ENCODE peak calls at places on chromosomes 11 and 22, in six cellular contexts. U is SK-N-SH; R is body of pancreas; W is effector memory CD4-positive, alpha-beta T cell; X is RWPE1; A is GM23248. Q is an unnamed sample.

GRCh38 chr11:110710520-110711381 is 1.5 kb downstream of the ARHGAP20 start:
- DNase-seq in X (peak), A (peak), R (peak), W (no peak), U (peak), Q (no peak)

GRCh38 chr22:27670701-27671412 is 130.7 kb downstream of the MN1 start:
- DNase-seq in X (no peak), R (peak), A (peak), W (no peak), U (no peak), Q (peak)

GRCh38 chr11:46718155-46719019 is 626 bp upstream of the F2 start:
- DNase-seq in R (peak), X (no peak), A (no peak), U (no peak), W (no peak), Q (no peak)

GRCh38 chr11:122305018-122305417 is 189.0 kb upstream of the BLID start:
- DNase-seq in U (no peak), A (no peak), X (no peak), R (no peak), W (no peak), Q (no peak)

GRCh38 chr22:39349506-39349966 is 255 bp upstream of the SYNGR1 start:
- DNase-seq in W (no peak), A (peak), R (peak), X (no peak), U (peak), Q (no peak)

GRCh38 chr11:113806403-113806802 is 26.8 kb downstream of the CLDN25 start:
- DNase-seq in A (peak), X (no peak), W (no peak), R (no peak), U (peak), Q (no peak)

GRCh38 chr11:46065681-46066080 is 55.6 kb downstream of the PHF21A start:
- DNase-seq in W (no peak), X (no peak), R (no peak), A (no peak), U (no peak), Q (no peak)

GRCh38 chr11:3861698-3862097 is 6.2 kb downstream of the STIM1 start:
- DNase-seq in W (no peak), U (no peak), A (no peak), R (no peak), X (no peak), Q (no peak)

GRCh38 chr11:19711911-19712280 is 741 bp upstream of the NAV2 start:
- DNase-seq in X (no peak), A (peak), U (no peak), R (no peak), W (no peak), Q (no peak)

GRCh38 chr22:40855960-40856512 is 403 bp downstream of the ST13 start:
- DNase-seq in R (peak), U (peak), A (peak), W (no peak), X (peak), Q (no peak)

GRCh38 chr11:65789230-65790103 is 2.6 kb downstream of the OVOL1 start:
- DNase-seq in A (no peak), W (no peak), U (peak), R (no peak), X (no peak), Q (no peak)

GRCh38 chr22:30422481-30423295 is 2.9 kb upstream of the MTFP1 start:
- DNase-seq in X (peak), W (peak), R (peak), U (no peak), A (peak), Q (peak)

GRCh38 chr22:35930933-35931332 is 97.7 kb downstream of the RBFOX2 start:
- DNase-seq in R (peak), X (peak), W (no peak), A (peak), U (peak), Q (no peak)

GRCh38 chr11:106642331-106642730 is 375.9 kb downstream of the GUCY1A2 start:
- DNase-seq in A (no peak), W (no peak), R (no peak), X (no peak), U (no peak), Q (no peak)

GRCh38 chr11:78171951-78172350 is 16.5 kb downstream of the KCTD21 start:
- DNase-seq in R (no peak), W (no peak), U (no peak), X (no peak), A (no peak), Q (no peak)

GRCh38 chr22:17198188-17199130 is 20.8 kb downstream of the ADA2 start:
- DNase-seq in W (no peak), A (peak), X (no peak), R (no peak), U (no peak), Q (no peak)

DNA sequence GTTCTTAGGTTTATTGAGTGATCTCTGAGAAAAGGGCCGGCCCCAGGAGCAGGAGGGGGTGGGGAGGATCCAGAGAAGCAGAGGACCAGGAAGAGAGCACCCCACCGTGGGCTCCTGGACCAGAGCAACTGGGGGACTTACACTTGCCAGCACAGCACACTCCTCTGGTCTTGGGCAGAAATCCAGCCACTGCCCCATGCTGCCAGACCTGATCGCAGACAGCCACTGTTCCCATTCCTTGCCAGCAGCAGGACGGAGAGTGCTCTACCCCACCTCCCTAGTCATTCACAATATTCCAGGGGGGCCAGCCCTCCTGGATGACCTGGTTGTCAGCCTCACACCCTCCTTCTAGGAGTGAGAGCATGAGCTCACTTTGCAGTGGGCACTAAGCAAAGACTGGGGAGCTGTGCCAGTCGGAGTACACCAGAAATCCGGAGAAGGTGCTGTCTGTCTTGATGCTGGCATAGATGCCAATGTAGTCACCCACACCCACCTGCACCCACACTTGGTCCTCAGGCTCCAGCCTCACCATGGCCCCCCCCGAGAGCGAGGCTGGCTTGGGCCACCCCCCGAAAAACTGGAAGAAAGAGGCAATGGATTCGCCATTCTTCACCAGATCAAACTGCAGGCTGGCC is 1.6 kb downstream of the C1QTNF5 start:
- DNase-seq in A (no peak), W (no peak), X (no peak), R (no peak), U (no peak), Q (no peak)
- H3K27ac ChIP-seq in A (no peak), W (no peak), X (peak), R (peak), U (no peak), Q (peak)

GRCh38 chr11:35923452-35923851 is 20.4 kb upstream of the LDLRAD3 start:
- DNase-seq in R (no peak), A (no peak), X (no peak), U (no peak), W (no peak), Q (no peak)
- H3K27ac ChIP-seq in R (no peak), A (no peak), X (no peak), U (no peak), W (no peak), Q (peak)

DNA sequence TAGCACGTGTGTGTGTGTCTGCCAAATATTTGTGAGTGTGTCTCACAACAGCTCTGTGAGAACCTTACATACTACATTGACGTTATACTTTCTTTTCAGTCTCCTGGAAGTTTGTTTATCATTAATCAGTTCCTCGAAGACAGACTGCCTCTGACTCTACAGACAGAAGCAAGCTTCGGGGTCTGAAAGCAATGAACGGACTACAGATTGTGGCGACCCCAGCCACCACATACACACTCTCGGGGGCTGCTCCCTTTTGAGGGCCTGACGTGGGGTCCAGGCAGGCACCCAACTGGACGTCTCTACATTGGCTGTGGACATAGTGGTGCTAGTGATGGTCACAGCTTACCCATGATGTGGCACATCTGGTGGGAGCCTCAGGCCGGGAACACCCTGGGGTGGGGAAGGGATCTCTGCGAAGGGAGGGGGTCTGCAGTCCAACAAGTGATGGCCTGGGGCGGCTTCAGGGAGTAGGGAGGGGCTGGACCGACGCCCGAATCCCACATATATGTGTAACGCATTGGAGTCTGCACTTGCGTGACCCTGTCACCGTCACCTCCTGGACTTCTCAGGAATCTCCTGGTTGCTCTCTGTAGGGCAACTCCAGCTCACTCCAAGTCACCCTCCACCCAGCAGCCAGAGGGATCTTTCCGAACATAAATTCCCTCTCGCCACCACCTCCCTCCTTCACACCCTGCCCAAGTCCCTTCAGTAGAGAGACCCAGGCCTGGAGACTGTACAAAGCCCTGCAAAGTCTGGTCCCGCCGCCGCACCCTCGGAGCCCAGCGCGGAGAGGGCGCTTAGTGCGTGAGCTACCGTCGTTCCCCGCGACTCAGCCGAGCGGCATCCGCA is 30.4 kb upstream of the TRIM29 start:
- DNase-seq in R (no peak), U (no peak), X (no peak), A (peak), W (no peak), Q (no peak)
- H3K27ac ChIP-seq in R (no peak), U (no peak), X (peak), A (no peak), W (no peak), Q (no peak)

GRCh38 chr11:12529041-12529440 is 145.2 kb upstream of the TEAD1 start:
- DNase-seq in U (no peak), R (no peak), W (no peak), X (no peak), A (no peak), Q (no peak)

GRCh38 chr11:12529793-12530192 is 144.4 kb upstream of the TEAD1 start:
- DNase-seq in A (peak), W (no peak), U (no peak), X (no peak), R (no peak), Q (no peak)

GRCh38 chr11:12531020-12531419 is 143.2 kb upstream of the TEAD1 start:
- DNase-seq in X (no peak), R (no peak), A (no peak), W (no peak), U (peak), Q (no peak)

GRCh38 chr11:12532580-12532979 is 141.6 kb upstream of the TEAD1 start:
- DNase-seq in W (no peak), A (no peak), U (no peak), X (no peak), R (no peak), Q (no peak)

GRCh38 chr11:12531681-12532080 is 142.5 kb upstream of the TEAD1 start:
- DNase-seq in W (no peak), R (no peak), A (peak), U (no peak), X (no peak), Q (no peak)
- H3K27ac ChIP-seq in W (no peak), R (no peak), A (peak), U (no peak), X (no peak), Q (no peak)

GRCh38 chr11:6568191-6568918 is 35.1 kb downstream of the RRP8 start:
- DNase-seq in X (peak), W (no peak), A (peak), R (peak), U (no peak), Q (peak)
- H3K27ac ChIP-seq in X (peak), W (no peak), A (no peak), R (no peak), U (no peak), Q (no peak)

GRCh38 chr22:25110846-25111578 is 88.6 kb upstream of the CRYBB3 start:
- DNase-seq in X (peak), U (peak), W (peak), A (peak), R (peak), Q (peak)
- H3K27ac ChIP-seq in X (peak), U (peak), W (peak), A (no peak), R (peak), Q (no peak)

GRCh38 chr11:76782526-76783293 is 446 bp upstream of the TSKU start:
- DNase-seq in W (no peak), U (peak), A (peak), R (peak), X (peak), Q (peak)
- H3K27ac ChIP-seq in W (no peak), U (peak), A (peak), R (peak), X (peak), Q (no peak)

DNA sequence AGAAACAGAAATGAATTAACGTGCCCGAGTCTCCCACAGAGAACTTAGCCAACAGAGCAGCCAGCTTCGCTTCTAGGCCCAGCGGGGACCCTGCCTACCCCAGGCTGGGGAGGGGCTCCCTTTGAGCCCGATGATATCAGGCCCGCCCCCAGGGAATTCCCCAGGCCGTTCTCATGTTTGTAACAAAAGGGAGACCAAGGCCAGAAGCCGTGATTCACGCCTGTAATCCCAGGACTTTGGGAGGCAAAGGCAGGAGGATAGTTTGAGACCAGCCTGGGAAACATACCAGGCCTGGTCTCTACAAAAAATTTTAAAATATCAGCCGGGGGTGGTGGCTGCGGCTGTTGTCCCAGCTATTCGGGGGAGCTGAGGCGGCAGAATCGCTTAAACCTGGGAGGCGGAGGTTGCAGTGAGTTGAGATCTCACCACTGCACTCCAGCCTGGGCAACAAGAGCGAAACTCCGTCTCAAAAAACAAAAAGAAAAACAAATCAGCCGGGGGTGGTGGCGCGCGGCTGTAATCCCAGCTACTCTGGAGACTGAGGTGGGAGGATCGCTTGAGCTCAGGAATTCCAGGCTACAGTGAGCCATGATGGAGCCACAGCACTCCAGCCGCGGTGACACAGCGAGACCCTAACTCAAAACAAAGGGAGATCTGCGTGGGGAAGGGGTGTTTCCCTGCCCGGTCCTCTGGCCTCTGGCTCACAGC is 1.7 kb downstream of the DRD4 start:
- DNase-seq in X (no peak), R (no peak), A (peak), U (peak), W (no peak), Q (no peak)
- H3K27ac ChIP-seq in X (peak), R (no peak), A (no peak), U (no peak), W (no peak), Q (no peak)

Q was measured in substantia nigra.